ENCODE peak calls at places on chromosomes 12 and 14, in five cellular contexts. One of them, this sample, is unnamed. For H3K4me1, the result is how much of the 10 kb centered on the place peaks cover.

GRCh38 chr12:27616356-27617150 is 79.7 kb upstream of the REP15 start:
- DNase-seq in endothelial cell of umbilical vein: no peak
- DNase-seq in effector memory CD4-positive, alpha-beta T cell: no peak
- DNase-seq in heart right ventricle: no peak
- DNase-seq in body of pancreas: no peak
- DNase-seq in this sample: no peak

GRCh38 chr12:65999564-66000280 is 130.8 kb downstream of the LLPH start:
- DNase-seq in endothelial cell of umbilical vein: no peak
- DNase-seq in effector memory CD4-positive, alpha-beta T cell: no peak
- DNase-seq in heart right ventricle: no peak
- DNase-seq in body of pancreas: no peak
- DNase-seq in this sample: peak

GRCh38 chr14:59631237-59631636 is 54.6 kb upstream of the CCDC175 start:
- DNase-seq in endothelial cell of umbilical vein: no peak
- DNase-seq in effector memory CD4-positive, alpha-beta T cell: no peak
- DNase-seq in heart right ventricle: no peak
- DNase-seq in body of pancreas: no peak
- DNase-seq in this sample: no peak

GRCh38 chr14:75981426-75981825 is 369 bp downstream of the TGFB3 start:
- DNase-seq in endothelial cell of umbilical vein: peak
- DNase-seq in effector memory CD4-positive, alpha-beta T cell: no peak
- DNase-seq in heart right ventricle: no peak
- DNase-seq in body of pancreas: peak
- DNase-seq in this sample: no peak

GRCh38 chr12:113222730-113223531 is 1.7 kb downstream of the TPCN1 start:
- DNase-seq in endothelial cell of umbilical vein: peak
- DNase-seq in effector memory CD4-positive, alpha-beta T cell: no peak
- DNase-seq in heart right ventricle: peak
- DNase-seq in body of pancreas: peak
- DNase-seq in this sample: peak

GRCh38 chr14:105974902-105975301 is 448.5 kb downstream of the TMEM121 start:
- DNase-seq in endothelial cell of umbilical vein: no peak
- DNase-seq in effector memory CD4-positive, alpha-beta T cell: peak
- DNase-seq in heart right ventricle: no peak
- DNase-seq in body of pancreas: no peak
- DNase-seq in this sample: no peak

GRCh38 chr14:52700701-52701172 is 5.4 kb upstream of the ERO1A start:
- DNase-seq in endothelial cell of umbilical vein: peak
- DNase-seq in effector memory CD4-positive, alpha-beta T cell: no peak
- DNase-seq in heart right ventricle: no peak
- DNase-seq in body of pancreas: peak
- DNase-seq in this sample: peak

GRCh38 chr14:96057738-96058137 is 18.6 kb downstream of the C14orf132 start:
- DNase-seq in endothelial cell of umbilical vein: no peak
- DNase-seq in effector memory CD4-positive, alpha-beta T cell: no peak
- DNase-seq in heart right ventricle: no peak
- DNase-seq in body of pancreas: no peak
- DNase-seq in this sample: no peak

GRCh38 chr12:95532851-95533250 is 18.4 kb downstream of the USP44 start:
- DNase-seq in endothelial cell of umbilical vein: no peak
- DNase-seq in effector memory CD4-positive, alpha-beta T cell: no peak
- DNase-seq in heart right ventricle: no peak
- DNase-seq in body of pancreas: no peak
- DNase-seq in this sample: peak

GRCh38 chr12:87439990-87440827 is 589.0 kb downstream of the C12orf50 start:
- DNase-seq in endothelial cell of umbilical vein: peak
- DNase-seq in effector memory CD4-positive, alpha-beta T cell: no peak
- DNase-seq in heart right ventricle: no peak
- DNase-seq in body of pancreas: peak
- DNase-seq in this sample: peak

GRCh38 chr12:107917912-107918800 is 143.7 kb downstream of the ASCL4 start:
- DNase-seq in endothelial cell of umbilical vein: no peak
- DNase-seq in effector memory CD4-positive, alpha-beta T cell: no peak
- DNase-seq in heart right ventricle: no peak
- DNase-seq in body of pancreas: peak
- DNase-seq in this sample: peak

GRCh38 chr12:27545666-27546065 is 21.7 kb downstream of the PPFIBP1 start:
- DNase-seq in endothelial cell of umbilical vein: no peak
- DNase-seq in effector memory CD4-positive, alpha-beta T cell: no peak
- DNase-seq in heart right ventricle: no peak
- DNase-seq in body of pancreas: no peak
- DNase-seq in this sample: no peak

GRCh38 chr12:27821259-27821973 is 41.4 kb upstream of the MANSC4 start:
- DNase-seq in endothelial cell of umbilical vein: peak
- DNase-seq in effector memory CD4-positive, alpha-beta T cell: peak
- DNase-seq in heart right ventricle: peak
- DNase-seq in body of pancreas: peak
- DNase-seq in this sample: peak

GRCh38 chr12:89825591-89826449 is 117.2 kb upstream of the ATP2B1 start:
- DNase-seq in endothelial cell of umbilical vein: peak
- DNase-seq in effector memory CD4-positive, alpha-beta T cell: no peak
- DNase-seq in heart right ventricle: no peak
- DNase-seq in body of pancreas: no peak
- DNase-seq in this sample: no peak

GRCh38 chr12:48907243-48907642 is 18.0 kb downstream of the FKBP11 start:
- DNase-seq in endothelial cell of umbilical vein: no peak
- DNase-seq in effector memory CD4-positive, alpha-beta T cell: no peak
- DNase-seq in heart right ventricle: no peak
- DNase-seq in body of pancreas: peak
- DNase-seq in this sample: no peak

GRCh38 chr12:115135800-115136211 is 451.8 kb upstream of the TBX3 start:
- DNase-seq in endothelial cell of umbilical vein: no peak
- DNase-seq in effector memory CD4-positive, alpha-beta T cell: no peak
- DNase-seq in heart right ventricle: peak
- DNase-seq in body of pancreas: peak
- DNase-seq in this sample: peak

GRCh38 chr14:103198429-103199140 is 75.3 kb downstream of the TNFAIP2 start:
- DNase-seq in endothelial cell of umbilical vein: no peak
- DNase-seq in effector memory CD4-positive, alpha-beta T cell: no peak
- DNase-seq in heart right ventricle: no peak
- DNase-seq in body of pancreas: peak
- DNase-seq in this sample: peak

GRCh38 chr14:103195828-103196615 is 72.8 kb downstream of the TNFAIP2 start:
- DNase-seq in endothelial cell of umbilical vein: no peak
- DNase-seq in effector memory CD4-positive, alpha-beta T cell: no peak
- DNase-seq in heart right ventricle: no peak
- DNase-seq in body of pancreas: no peak
- DNase-seq in this sample: no peak

GRCh38 chr14:103199141-103199540 is 75.9 kb downstream of the TNFAIP2 start:
- DNase-seq in endothelial cell of umbilical vein: no peak
- DNase-seq in effector memory CD4-positive, alpha-beta T cell: no peak
- DNase-seq in heart right ventricle: no peak
- DNase-seq in body of pancreas: no peak
- DNase-seq in this sample: peak

GRCh38 chr14:103194256-103195045 is 71.2 kb downstream of the TNFAIP2 start:
- DNase-seq in endothelial cell of umbilical vein: no peak
- DNase-seq in effector memory CD4-positive, alpha-beta T cell: no peak
- DNase-seq in heart right ventricle: no peak
- DNase-seq in body of pancreas: no peak
- DNase-seq in this sample: peak

DNA sequence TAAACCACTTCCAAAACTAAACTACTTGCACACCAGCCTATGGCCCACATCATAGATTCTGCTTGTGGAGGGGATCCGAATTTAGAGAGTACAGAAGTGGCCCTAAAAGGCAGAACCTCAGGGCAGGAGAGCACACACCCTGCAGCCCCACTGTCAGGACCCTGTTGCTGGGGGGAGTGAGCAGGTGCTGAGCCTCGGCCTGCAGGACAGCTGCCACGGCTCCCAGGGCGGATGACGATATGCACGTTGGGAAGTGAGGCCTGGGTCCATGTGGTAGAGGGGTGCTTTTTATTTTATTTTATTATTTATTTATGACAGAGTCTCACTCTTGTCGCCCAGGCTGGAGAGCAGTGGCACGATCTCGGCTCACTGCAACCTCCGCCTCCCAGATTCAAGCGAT is 73.5 kb downstream of the TNFAIP2 start:
- DNase-seq in endothelial cell of umbilical vein: no peak
- DNase-seq in effector memory CD4-positive, alpha-beta T cell: no peak
- DNase-seq in heart right ventricle: no peak
- DNase-seq in body of pancreas: no peak
- DNase-seq in this sample: no peak
- H3K4me1 ChIP-seq in endothelial cell of umbilical vein: under half
- H3K4me1 ChIP-seq in effector memory CD4-positive, alpha-beta T cell: under half
- H3K4me1 ChIP-seq in heart right ventricle: under half
- H3K4me1 ChIP-seq in body of pancreas: under half
- H3K4me1 ChIP-seq in this sample: under half

GRCh38 chr12:54740882-54741281 is 92.7 kb upstream of the DCD start:
- DNase-seq in endothelial cell of umbilical vein: no peak
- DNase-seq in effector memory CD4-positive, alpha-beta T cell: no peak
- DNase-seq in heart right ventricle: no peak
- DNase-seq in body of pancreas: no peak
- DNase-seq in this sample: no peak
- H3K4me1 ChIP-seq in endothelial cell of umbilical vein: under half
- H3K4me1 ChIP-seq in effector memory CD4-positive, alpha-beta T cell: under half
- H3K4me1 ChIP-seq in heart right ventricle: under half
- H3K4me1 ChIP-seq in body of pancreas: under half
- H3K4me1 ChIP-seq in this sample: under half

GRCh38 chr12:3134526-3135135 is 57.5 kb downstream of the TSPAN9 start:
- DNase-seq in endothelial cell of umbilical vein: no peak
- DNase-seq in effector memory CD4-positive, alpha-beta T cell: no peak
- DNase-seq in heart right ventricle: no peak
- DNase-seq in body of pancreas: no peak
- DNase-seq in this sample: no peak

GRCh38 chr12:3132636-3133409 is 55.6 kb downstream of the TSPAN9 start:
- DNase-seq in endothelial cell of umbilical vein: peak
- DNase-seq in effector memory CD4-positive, alpha-beta T cell: no peak
- DNase-seq in heart right ventricle: peak
- DNase-seq in body of pancreas: peak
- DNase-seq in this sample: peak

GRCh38 chr12:3133410-3133793 is 56.2 kb downstream of the TSPAN9 start:
- DNase-seq in endothelial cell of umbilical vein: no peak
- DNase-seq in effector memory CD4-positive, alpha-beta T cell: no peak
- DNase-seq in heart right ventricle: no peak
- DNase-seq in body of pancreas: no peak
- DNase-seq in this sample: no peak

GRCh38 chr12:3135522-3136461 is 58.6 kb downstream of the TSPAN9 start:
- DNase-seq in endothelial cell of umbilical vein: peak
- DNase-seq in effector memory CD4-positive, alpha-beta T cell: no peak
- DNase-seq in heart right ventricle: no peak
- DNase-seq in body of pancreas: peak
- DNase-seq in this sample: peak

GRCh38 chr12:3134126-3134525 is 56.9 kb downstream of the TSPAN9 start:
- DNase-seq in endothelial cell of umbilical vein: no peak
- DNase-seq in effector memory CD4-positive, alpha-beta T cell: no peak
- DNase-seq in heart right ventricle: no peak
- DNase-seq in body of pancreas: no peak
- DNase-seq in this sample: no peak
- H3K4me1 ChIP-seq in endothelial cell of umbilical vein: under half
- H3K4me1 ChIP-seq in effector memory CD4-positive, alpha-beta T cell: under half
- H3K4me1 ChIP-seq in heart right ventricle: half or more
- H3K4me1 ChIP-seq in body of pancreas: under half
- H3K4me1 ChIP-seq in this sample: under half

GRCh38 chr14:102374264-102374663 is 11.5 kb downstream of the TECPR2 start:
- DNase-seq in endothelial cell of umbilical vein: no peak
- DNase-seq in effector memory CD4-positive, alpha-beta T cell: no peak
- DNase-seq in heart right ventricle: no peak
- DNase-seq in body of pancreas: no peak
- DNase-seq in this sample: no peak

GRCh38 chr14:102377696-102378095 is 15.0 kb downstream of the TECPR2 start:
- DNase-seq in endothelial cell of umbilical vein: no peak
- DNase-seq in effector memory CD4-positive, alpha-beta T cell: no peak
- DNase-seq in heart right ventricle: no peak
- DNase-seq in body of pancreas: no peak
- DNase-seq in this sample: no peak

GRCh38 chr14:102378830-102379229 is 16.1 kb downstream of the TECPR2 start:
- DNase-seq in endothelial cell of umbilical vein: no peak
- DNase-seq in effector memory CD4-positive, alpha-beta T cell: no peak
- DNase-seq in heart right ventricle: no peak
- DNase-seq in body of pancreas: no peak
- DNase-seq in this sample: no peak

GRCh38 chr14:102373110-102373509 is 10.4 kb downstream of the TECPR2 start:
- DNase-seq in endothelial cell of umbilical vein: no peak
- DNase-seq in effector memory CD4-positive, alpha-beta T cell: no peak
- DNase-seq in heart right ventricle: no peak
- DNase-seq in body of pancreas: no peak
- DNase-seq in this sample: no peak

GRCh38 chr14:102375126-102375525 is 12.4 kb downstream of the TECPR2 start:
- DNase-seq in endothelial cell of umbilical vein: no peak
- DNase-seq in effector memory CD4-positive, alpha-beta T cell: no peak
- DNase-seq in heart right ventricle: no peak
- DNase-seq in body of pancreas: no peak
- DNase-seq in this sample: no peak
- H3K4me1 ChIP-seq in endothelial cell of umbilical vein: under half
- H3K4me1 ChIP-seq in effector memory CD4-positive, alpha-beta T cell: under half
- H3K4me1 ChIP-seq in heart right ventricle: under half
- H3K4me1 ChIP-seq in body of pancreas: under half
- H3K4me1 ChIP-seq in this sample: under half

GRCh38 chr14:55123101-55123500 is 6.0 kb upstream of the LGALS3 start:
- DNase-seq in endothelial cell of umbilical vein: peak
- DNase-seq in effector memory CD4-positive, alpha-beta T cell: no peak
- DNase-seq in heart right ventricle: no peak
- DNase-seq in body of pancreas: peak
- DNase-seq in this sample: peak
- H3K4me1 ChIP-seq in endothelial cell of umbilical vein: under half
- H3K4me1 ChIP-seq in effector memory CD4-positive, alpha-beta T cell: under half
- H3K4me1 ChIP-seq in heart right ventricle: under half
- H3K4me1 ChIP-seq in body of pancreas: under half
- H3K4me1 ChIP-seq in this sample: under half

GRCh38 chr14:65351493-65352224 is 60.9 kb upstream of the FUT8 start:
- DNase-seq in endothelial cell of umbilical vein: no peak
- DNase-seq in effector memory CD4-positive, alpha-beta T cell: no peak
- DNase-seq in heart right ventricle: no peak
- DNase-seq in body of pancreas: no peak
- DNase-seq in this sample: no peak
- H3K4me1 ChIP-seq in endothelial cell of umbilical vein: under half
- H3K4me1 ChIP-seq in effector memory CD4-positive, alpha-beta T cell: under half
- H3K4me1 ChIP-seq in heart right ventricle: under half
- H3K4me1 ChIP-seq in body of pancreas: under half
- H3K4me1 ChIP-seq in this sample: under half

GRCh38 chr12:124519741-124520140 is 47.7 kb downstream of the NCOR2 start:
- DNase-seq in endothelial cell of umbilical vein: no peak
- DNase-seq in effector memory CD4-positive, alpha-beta T cell: no peak
- DNase-seq in heart right ventricle: no peak
- DNase-seq in body of pancreas: no peak
- DNase-seq in this sample: no peak

GRCh38 chr12:124517260-124518050 is 50.0 kb downstream of the NCOR2 start:
- DNase-seq in endothelial cell of umbilical vein: peak
- DNase-seq in effector memory CD4-positive, alpha-beta T cell: no peak
- DNase-seq in heart right ventricle: peak
- DNase-seq in body of pancreas: peak
- DNase-seq in this sample: peak

GRCh38 chr12:124520896-124521295 is 46.5 kb downstream of the NCOR2 start:
- DNase-seq in endothelial cell of umbilical vein: peak
- DNase-seq in effector memory CD4-positive, alpha-beta T cell: no peak
- DNase-seq in heart right ventricle: no peak
- DNase-seq in body of pancreas: no peak
- DNase-seq in this sample: no peak

GRCh38 chr12:124518051-124518932 is 49.1 kb downstream of the NCOR2 start:
- DNase-seq in endothelial cell of umbilical vein: peak
- DNase-seq in effector memory CD4-positive, alpha-beta T cell: no peak
- DNase-seq in heart right ventricle: peak
- DNase-seq in body of pancreas: peak
- DNase-seq in this sample: peak

GRCh38 chr12:124520258-124520657 is 47.2 kb downstream of the NCOR2 start:
- DNase-seq in endothelial cell of umbilical vein: peak
- DNase-seq in effector memory CD4-positive, alpha-beta T cell: no peak
- DNase-seq in heart right ventricle: no peak
- DNase-seq in body of pancreas: peak
- DNase-seq in this sample: no peak
- H3K4me1 ChIP-seq in endothelial cell of umbilical vein: half or more
- H3K4me1 ChIP-seq in effector memory CD4-positive, alpha-beta T cell: under half
- H3K4me1 ChIP-seq in heart right ventricle: half or more
- H3K4me1 ChIP-seq in body of pancreas: half or more
- H3K4me1 ChIP-seq in this sample: half or more